ENCODE peak calls at places on chromosomes 12 and 14, in four cellular contexts. J is uterus, Z is Right ventricle myocardium superior, S is AML-193. E is an unnamed sample.

GRCh38 chr14:39169541-39169900 is 612 bp downstream of the TRAPPC6B start:
- DNase-seq in J (no peak), S (no peak), Z (no peak), E (no peak)

GRCh38 chr14:61077946-61078738 is 97.1 kb downstream of the SLC38A6 start:
- DNase-seq in S (no peak), J (no peak), Z (no peak), E (no peak)

GRCh38 chr12:102349079-102349478 is 131.3 kb downstream of the IGF1 start:
- DNase-seq in S (no peak), Z (no peak), J (no peak), E (no peak)

GRCh38 chr14:34243001-34243400 is 219.0 kb downstream of the SPTSSA start:
- DNase-seq in J (no peak), Z (no peak), S (no peak), E (no peak)

GRCh38 chr14:38078393-38078792 is 129.3 kb upstream of the SSTR1 start:
- DNase-seq in J (no peak), Z (no peak), S (no peak), E (no peak)

GRCh38 chr12:88650715-88651114 is 70.4 kb upstream of the KITLG start:
- DNase-seq in S (no peak), J (no peak), Z (no peak), E (no peak)

GRCh38 chr12:31874961-31875608 is 84.1 kb upstream of the RESF1 start:
- DNase-seq in Z (peak; percentile 72), S (peak; percentile 52), J (no peak), E (peak; percentile 86)

GRCh38 chr12:52630609-52631200 is 12.3 kb upstream of the KRT73 start:
- DNase-seq in Z (no peak), J (no peak), S (no peak), E (no peak)

GRCh38 chr12:16726879-16727278 is 120.9 kb upstream of the LMO3 start:
- DNase-seq in J (no peak), S (no peak), Z (no peak), E (no peak)

GRCh38 chr12:131004166-131004565 is 50.5 kb downstream of the ADGRD1 start:
- DNase-seq in S (no peak), Z (no peak), J (no peak), E (no peak)

GRCh38 chr12:108381793-108382436 is 42.8 kb upstream of the CMKLR1 start:
- DNase-seq in J (no peak), S (no peak), Z (no peak), E (no peak)

GRCh38 chr12:115223322-115223721 is 539.3 kb upstream of the TBX3 start:
- DNase-seq in S (no peak), J (no peak), Z (no peak), E (no peak)

GRCh38 chr12:47207005-47207717 is 127.4 kb upstream of the AMIGO2 start:
- DNase-seq in S (peak; percentile 92), Z (no peak), J (no peak), E (no peak)

GRCh38 chr12:527241-527640 is 67.5 kb downstream of the B4GALNT3 start:
- DNase-seq in J (no peak), S (no peak), Z (no peak), E (peak; percentile 48)

GRCh38 chr14:100076630-100077029 is 11.4 kb downstream of the EVL start:
- DNase-seq in Z (peak; percentile 66), J (peak; percentile 41), S (peak; percentile 69), E (no peak)

GRCh38 chr12:46808955-46809697 is 16.7 kb downstream of the SLC38A4 start:
- DNase-seq in Z (no peak), S (no peak), J (no peak), E (no peak)

GRCh38 chr12:48861111-48861510 is 4.6 kb downstream of the RND1 start:
- DNase-seq in S (no peak), J (no peak), Z (no peak), E (no peak)

GRCh38 chr14:39376671-39377403 is 55.4 kb downstream of the FBXO33 start:
- DNase-seq in Z (no peak), S (no peak), J (no peak), E (no peak)